ENCODE peak calls at places on chromosomes 3 and 15, in five cellular contexts. J is neuronal stem cell; W is upper lobe of right lung; E is CD8-positive, alpha-beta T cell; I is GM23248. K is an unnamed sample.

GRCh38 chr3:111252795-111253194 is 181.2 kb downstream of the NECTIN3 start:
- DNase-seq in J (no peak), W (no peak), E (no peak), I (peak), K (peak)

GRCh38 chr15:94855409-94856266 is 624.3 kb downstream of the MCTP2 start:
- DNase-seq in W (no peak), J (no peak), I (no peak), E (no peak), K (no peak)

GRCh38 chr3:60575726-60576272 is 675.5 kb downstream of the FHIT start:
- DNase-seq in W (no peak), E (no peak), I (no peak), J (no peak), K (no peak)

GRCh38 chr3:79111375-79112052 is 656.3 kb downstream of the ROBO1 start:
- DNase-seq in E (no peak), I (peak), W (no peak), J (no peak), K (peak)

GRCh38 chr15:92448370-92448769 is 54.7 kb downstream of the ST8SIA2 start:
- DNase-seq in J (no peak), W (no peak), I (no peak), E (no peak), K (no peak)

GRCh38 chr3:124498891-124499290 is 231.4 kb upstream of the UMPS start:
- DNase-seq in J (no peak), I (peak), E (no peak), W (no peak), K (no peak)

GRCh38 chr3:10594915-10595314 is 89.5 kb upstream of the ATP2B2 start:
- DNase-seq in I (peak), W (no peak), E (no peak), J (peak), K (peak)

GRCh38 chr3:17686613-17687012 is 55.8 kb downstream of the TBC1D5 start:
- DNase-seq in E (no peak), J (no peak), W (no peak), I (peak), K (peak)

GRCh38 chr15:77525411-77525811 is 104.7 kb downstream of the HMG20A start:
- DNase-seq in J (no peak), I (no peak), W (peak), E (no peak), K (no peak)

GRCh38 chr15:39474657-39475056 is 106.2 kb upstream of the THBS1 start:
- DNase-seq in J (no peak), W (no peak), I (no peak), E (no peak), K (peak)

GRCh38 chr3:109224333-109224732 is 87.8 kb downstream of the C3orf85 start:
- DNase-seq in E (no peak), W (no peak), I (no peak), J (no peak), K (no peak)

GRCh38 chr3:110067527-110067926 is 730.2 kb upstream of the DPPA4 start:
- DNase-seq in I (no peak), W (no peak), E (no peak), J (no peak), K (no peak)

GRCh38 chr3:36959821-36960220 is 15.0 kb upstream of the TRANK1 start:
- DNase-seq in W (no peak), J (no peak), I (no peak), E (no peak), K (no peak)

GRCh38 chr15:70382762-70383458 is 285.2 kb upstream of the TLE3 start:
- DNase-seq in W (no peak), E (no peak), I (no peak), J (no peak), K (no peak)

GRCh38 chr15:72616491-72617210 is 37.8 kb upstream of the GOLGA6B start:
- DNase-seq in J (no peak), I (no peak), E (no peak), W (no peak), K (peak)

GRCh38 chr15:28892789-28893610 is 7.2 kb downstream of the APBA2 start:
- DNase-seq in E (no peak), I (peak), J (no peak), W (no peak), K (no peak)

GRCh38 chr3:113287111-113287817 is 75.9 kb downstream of the BOC start:
- DNase-seq in I (peak), J (no peak), E (no peak), W (no peak), K (no peak)

GRCh38 chr3:118846176-118846575 is 188.5 kb downstream of the IGSF11 start:
- DNase-seq in E (no peak), W (no peak), I (no peak), J (no peak), K (no peak)

GRCh38 chr3:115518100-115518852 is 105.0 kb upstream of the GAP43 start:
- DNase-seq in E (no peak), W (no peak), I (peak), J (peak), K (peak)

GRCh38 chr3:65658398-65658797 is 380.3 kb downstream of the MAGI1 start:
- DNase-seq in W (no peak), J (no peak), E (no peak), I (no peak), K (no peak)

GRCh38 chr3:152656207-152657001 is 178.5 kb upstream of the P2RY1 start:
- DNase-seq in I (no peak), J (peak), W (no peak), E (no peak), K (peak)

GRCh38 chr3:132723024-132723462 is 834 bp upstream of the NPHP3 start:
- DNase-seq in J (no peak), I (peak), E (no peak), W (no peak), K (no peak)

GRCh38 chr3:33791477-33792166 is 6.8 kb upstream of the PDCD6IP start:
- DNase-seq in E (no peak), J (no peak), W (no peak), I (peak), K (no peak)

GRCh38 chr15:37931868-37932267 is 2.6 kb upstream of the TMCO5A start:
- DNase-seq in W (no peak), J (no peak), I (peak), E (no peak), K (peak)

GRCh38 chr3:104102386-104102785 is 1264.3 kb upstream of the ALCAM start:
- DNase-seq in I (peak), W (peak), J (peak), E (no peak), K (peak)

GRCh38 chr3:94184781-94185180 is 121.9 kb downstream of the NSUN3 start:
- DNase-seq in J (no peak), I (peak), W (no peak), E (no peak), K (peak)

GRCh38 chr15:35182841-35183479 is 97.9 kb upstream of the NANOGP8 start:
- DNase-seq in E (no peak), W (no peak), I (no peak), J (peak), K (no peak)

GRCh38 chr15:44593042-44593736 is 56.2 kb downstream of the EIF3J start:
- DNase-seq in E (no peak), J (no peak), I (peak), W (no peak), K (no peak)

GRCh38 chr3:29080967-29081366 is 199.9 kb upstream of the RBMS3 start:
- DNase-seq in J (no peak), I (no peak), W (no peak), E (no peak), K (no peak)

GRCh38 chr3:49120096-49120437 is 556 bp downstream of the USP19 start:
- DNase-seq in J (no peak), W (no peak), I (peak), E (no peak), K (no peak)

DNA sequence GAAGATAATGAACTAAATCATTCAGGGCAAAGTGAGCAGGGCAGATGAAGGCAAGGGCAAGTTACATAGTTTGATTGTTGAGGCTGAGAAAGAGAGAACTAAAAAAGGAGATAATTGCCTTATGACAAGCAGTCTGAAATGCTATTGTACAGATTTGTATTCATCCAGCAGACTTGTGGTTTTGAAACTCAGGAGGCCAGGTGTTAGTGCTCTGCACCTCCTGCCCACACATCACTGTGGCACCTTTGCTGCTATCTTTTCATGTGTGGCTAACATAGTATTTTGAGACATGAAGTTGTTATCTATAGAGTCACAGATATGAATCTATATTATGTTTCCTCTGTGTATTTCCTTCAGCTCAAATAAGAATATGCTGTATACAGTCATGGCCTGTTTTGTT is 24.3 kb upstream of the SUCLG2 start:
- DNase-seq in E (no peak), W (no peak), J (no peak), I (no peak), K (no peak)
- H3K27ac ChIP-seq in E (no peak), W (no peak), J (no peak), I (no peak), K (no peak)

GRCh38 chr3:147937891-147938290 is 528.7 kb downstream of the ZIC1 start:
- DNase-seq in J (no peak), I (no peak), E (no peak), W (no peak), K (no peak)
- H3K27ac ChIP-seq in J (no peak), I (no peak), E (no peak), W (no peak), K (no peak)

GRCh38 chr3:194618858-194619608 is 14.2 kb downstream of the TMEM44 start:
- DNase-seq in I (no peak), E (no peak), W (no peak), J (no peak), K (no peak)
- H3K27ac ChIP-seq in I (no peak), E (no peak), W (no peak), J (no peak), K (no peak)

GRCh38 chr15:68815598-68815997 is 5.1 kb downstream of the ANP32A start:
- DNase-seq in I (peak), W (no peak), J (no peak), E (no peak), K (no peak)
- H3K27ac ChIP-seq in I (peak), W (no peak), J (no peak), E (no peak), K (no peak)

GRCh38 chr3:156298014-156298413 is 177.6 kb downstream of the KCNAB1 start:
- DNase-seq in E (no peak), I (no peak), J (no peak), W (no peak), K (no peak)

GRCh38 chr3:156300929-156301806 is 180.8 kb downstream of the KCNAB1 start:
- DNase-seq in W (no peak), I (no peak), J (no peak), E (no peak), K (peak)

GRCh38 chr3:156298938-156299337 is 178.6 kb downstream of the KCNAB1 start:
- DNase-seq in I (no peak), J (no peak), E (no peak), W (peak), K (no peak)

GRCh38 chr3:156299569-156299968 is 179.2 kb downstream of the KCNAB1 start:
- DNase-seq in I (no peak), E (no peak), J (no peak), W (no peak), K (no peak)

GRCh38 chr3:156300373-156300772 is 180.0 kb downstream of the KCNAB1 start:
- DNase-seq in E (no peak), W (no peak), J (no peak), I (no peak), K (no peak)
- H3K27ac ChIP-seq in E (no peak), W (no peak), J (no peak), I (no peak), K (no peak)

DNA sequence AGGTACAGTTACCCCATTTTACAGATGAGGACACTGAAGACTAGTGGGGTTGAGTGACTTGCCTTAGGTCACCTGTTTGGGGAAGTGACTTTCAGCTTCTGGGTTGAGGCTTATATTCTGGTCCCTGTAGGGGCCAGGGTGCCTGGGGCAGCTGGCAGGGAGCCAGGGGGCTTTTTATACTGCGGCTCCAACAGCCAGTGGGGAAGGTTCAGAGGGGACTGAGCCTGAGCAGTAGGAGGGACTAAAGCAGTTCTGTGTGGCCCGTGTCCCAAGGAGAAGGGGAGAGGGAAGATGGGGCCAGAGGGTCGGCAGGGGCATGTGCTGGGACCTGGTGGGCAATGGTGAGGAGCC is 37.7 kb downstream of the SLC6A6 start:
- DNase-seq in I (no peak), W (peak), E (no peak), J (no peak), K (no peak)
- H3K27ac ChIP-seq in I (no peak), W (no peak), E (no peak), J (peak), K (no peak)

K was measured in cardiac muscle cell.